ENCODE peak calls at places on chromosome 19, in four cellular contexts. I, T, H and O are unnamed samples.

GRCh38 chr19:51246153-51246552 is 4.7 kb upstream of the SIGLECL1 start:
- DNase-seq in T (no peak), H (no peak), I (peak; percentile 18), O (no peak)

GRCh38 chr19:41575998-41576397 is at the start of gene CEACAM21:
- DNase-seq in H (no peak), T (no peak), I (peak; percentile 61), O (peak; percentile 48)

GRCh38 chr19:6682607-6683128 is 12.7 kb upstream of the TNFSF14 start:
- DNase-seq in H (no peak), T (no peak), I (no peak), O (no peak)

GRCh38 chr19:2398735-2399305 is 28.6 kb downstream of the TIMM13 start:
- DNase-seq in T (no peak), I (no peak), H (no peak), O (no peak)

GRCh38 chr19:32611161-32611560 is 30.2 kb downstream of the PDCD5 start:
- DNase-seq in I (no peak), T (no peak), H (no peak), O (no peak)

GRCh38 chr19:52638601-52639000 is 446 bp upstream of the ZNF83 start:
- DNase-seq in I (peak; percentile 34), T (no peak), H (peak; percentile 29), O (peak; percentile 7)

GRCh38 chr19:8615813-8616596 is 5.5 kb upstream of the ADAMTS10 start:
- DNase-seq in T (no peak), H (no peak), I (peak; percentile 72), O (peak; percentile 52)

GRCh38 chr19:41799444-41800000 is 3.1 kb downstream of the CEACAM3 start:
- DNase-seq in I (no peak), T (no peak), H (no peak), O (no peak)

GRCh38 chr19:4694211-4694987 is 24.3 kb upstream of the MYDGF start:
- DNase-seq in I (peak; percentile 61), T (no peak), H (peak; percentile 92), O (no peak)
- H3K27ac ChIP-seq in I (peak overlapping the region; percentile 58), T (no peak overlapping the region), H (peak overlapping the region; percentile 96), O (no peak overlapping the region)

DNA sequence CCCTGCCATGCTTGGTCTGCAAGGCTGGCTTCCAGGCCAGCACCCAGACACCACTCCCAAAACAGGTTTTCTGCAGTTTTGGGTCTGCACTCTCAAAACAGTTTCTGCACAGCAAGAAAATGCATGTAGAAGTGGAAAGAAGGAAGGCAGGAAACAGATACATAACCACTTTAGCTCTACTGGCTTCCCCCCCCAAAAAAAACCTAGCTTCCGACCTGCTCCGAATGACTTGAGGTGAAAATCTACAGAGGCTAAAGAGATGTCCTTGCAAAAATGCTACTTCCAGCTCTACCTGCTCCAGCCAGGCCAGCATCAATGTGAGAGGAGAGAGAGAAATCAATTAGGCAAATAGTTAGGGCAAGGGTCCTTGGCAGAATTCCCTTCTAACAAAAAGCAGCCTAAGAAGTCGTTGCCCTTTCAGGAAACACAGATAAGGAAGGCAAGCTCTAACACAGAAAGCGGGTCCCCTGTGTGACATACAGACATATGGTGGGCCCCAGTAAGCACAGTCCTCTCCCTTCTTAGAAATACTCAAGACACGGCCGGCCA is 3.4 kb downstream of the C19orf12 start:
- DNase-seq in T (no peak), H (no peak), I (no peak), O (no peak)
- H3K9me3 ChIP-seq in T (no peaks in the 10 kb centered on the region), H (no peaks in the 10 kb centered on the region), I (no peaks in the 10 kb centered on the region), O (no peaks in the 10 kb centered on the region)

DNA sequence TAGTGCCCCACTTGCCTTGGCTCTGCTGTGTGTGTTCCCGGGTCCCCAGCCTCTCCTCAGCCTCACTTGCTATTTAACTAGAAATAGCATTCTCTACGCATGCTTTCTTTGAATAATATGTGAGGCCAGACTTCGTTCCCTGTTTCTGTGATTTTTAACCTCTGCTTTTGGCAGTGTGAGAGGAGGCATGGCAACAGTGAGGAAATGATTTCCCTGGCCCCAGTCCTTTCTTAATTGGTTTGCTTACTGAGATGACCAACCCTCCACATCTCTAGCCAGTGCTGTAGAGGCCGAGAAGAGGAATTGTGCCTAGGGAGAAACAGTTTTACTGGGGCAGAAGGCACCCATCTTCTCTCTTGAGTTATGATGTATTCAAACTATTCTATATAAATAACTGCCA is 74.0 kb upstream of the NPAS1 start:
- DNase-seq in I (no peak), T (no peak), H (no peak), O (no peak)
- H3K27ac ChIP-seq in I (peak overlapping the region; percentile 78), T (no peak overlapping the region), H (peak overlapping the region; percentile 83), O (no peak overlapping the region)

GRCh38 chr19:12244370-12244769 is 50.3 kb downstream of the ZNF44 start:
- DNase-seq in I (no peak), T (no peak), H (no peak), O (no peak)
- H3K9me3 ChIP-seq in I (peaks cover 17% of the 10 kb centered on the region), T (peaks cover 2% of the 10 kb centered on the region), H (peaks cover 46% of the 10 kb centered on the region), O (peaks cover 57% of the 10 kb centered on the region)

GRCh38 chr19:925912-926594 is at the start of gene ARID3A:
- DNase-seq in T (no peak), I (peak; percentile 76), H (no peak), O (no peak)

GRCh38 chr19:927044-927706 is 1.3 kb downstream of the ARID3A start:
- DNase-seq in I (peak; percentile 84), H (no peak), T (no peak), O (no peak)

GRCh38 chr19:928471-929259 is 2.8 kb downstream of the ARID3A start:
- DNase-seq in H (no peak), T (no peak), I (no peak), O (no peak)

GRCh38 chr19:926595-927043 is 784 bp downstream of the ARID3A start:
- DNase-seq in T (no peak), H (no peak), I (peak; percentile 75), O (no peak)

GRCh38 chr19:927707-928401 is 2.0 kb downstream of the ARID3A start:
- DNase-seq in H (no peak), T (no peak), I (no peak), O (no peak)
- H3K27ac ChIP-seq in H (peak overlapping the region; percentile 83), T (no peak overlapping the region), I (peak overlapping the region; percentile 81), O (no peak overlapping the region)

GRCh38 chr19:58429745-58430144 is 10.2 kb downstream of the ZNF132 start:
- DNase-seq in H (no peak), T (no peak), I (no peak), O (no peak)

GRCh38 chr19:58428617-58429016 is 11.3 kb downstream of the ZNF132 start:
- DNase-seq in I (no peak), H (no peak), T (no peak), O (no peak)

GRCh38 chr19:58439576-58440554 is at the start of gene ZNF132:
- DNase-seq in T (peak; percentile 91), I (peak; percentile 99), H (peak; percentile 99), O (peak; percentile 89)

DNA sequence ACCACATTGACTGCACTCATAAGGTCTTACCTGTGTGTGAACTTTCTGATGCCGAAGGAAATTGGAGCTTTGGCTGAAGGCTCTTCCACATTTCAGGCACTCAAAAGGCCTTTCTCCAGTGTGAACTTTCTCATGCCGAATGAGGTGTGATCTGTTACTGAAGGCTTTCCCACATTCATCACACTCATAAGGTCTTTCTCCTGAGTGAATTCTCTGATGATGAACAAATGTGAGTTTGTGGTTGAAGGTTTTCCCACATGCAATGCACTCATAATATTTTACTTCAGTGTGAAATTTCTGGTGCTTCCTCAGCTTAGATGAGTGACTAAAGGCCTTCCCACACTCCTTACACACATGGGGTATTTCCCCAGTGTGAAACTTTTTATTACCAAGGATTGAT is 5.7 kb downstream of the ZNF132 start:
- DNase-seq in H (no peak), T (no peak), I (no peak), O (no peak)
- H3K9me3 ChIP-seq in H (peaks cover 100% of the 10 kb centered on the region), T (peaks cover 21% of the 10 kb centered on the region), I (peaks cover 4% of the 10 kb centered on the region), O (peaks cover 86% of the 10 kb centered on the region)

GRCh38 chr19:38180071-38180470 is 44.0 kb downstream of the DPF1 start:
- DNase-seq in T (no peak), I (no peak), H (no peak), O (no peak)

GRCh38 chr19:38182536-38183210 is 41.3 kb downstream of the DPF1 start:
- DNase-seq in I (no peak), H (no peak), T (no peak), O (no peak)

GRCh38 chr19:38184815-38185214 is 39.2 kb downstream of the DPF1 start:
- DNase-seq in I (no peak), T (no peak), H (no peak), O (no peak)

DNA sequence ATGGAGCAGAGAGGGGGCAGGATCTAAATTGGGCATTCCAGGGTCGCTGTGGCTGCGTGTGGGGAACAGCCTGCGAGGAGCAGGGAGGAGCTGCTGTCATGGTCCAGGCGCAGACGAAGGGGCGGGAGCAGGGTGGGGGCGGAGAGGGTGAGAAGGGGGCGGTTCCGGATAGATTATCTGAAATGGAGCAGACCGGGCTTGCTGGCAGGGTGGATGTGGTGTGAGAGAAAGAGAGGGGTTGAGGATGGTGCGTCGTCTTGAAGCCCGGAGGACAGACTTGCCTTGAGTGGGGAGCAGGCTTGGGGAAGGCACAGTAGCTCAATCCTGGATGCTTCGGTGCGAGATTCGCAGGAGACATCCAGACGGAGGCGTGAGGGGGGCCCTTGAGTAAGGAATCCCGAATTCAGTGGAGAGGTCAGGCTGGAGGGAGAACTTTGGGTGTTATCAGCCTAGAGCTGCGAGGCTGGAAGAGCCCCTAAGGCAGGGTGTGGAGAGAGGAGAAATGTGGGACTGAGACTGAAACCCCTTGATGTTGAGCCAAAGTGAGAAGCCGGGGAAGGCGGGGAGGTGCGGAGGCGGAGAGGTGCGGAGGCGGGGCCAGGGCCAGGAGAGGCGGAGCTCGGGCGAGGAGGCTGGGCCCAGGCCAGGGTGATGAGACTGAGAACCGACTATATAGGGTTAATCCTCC is 40.7 kb downstream of the DPF1 start:
- DNase-seq in H (no peak), T (peak; percentile 39), I (peak; percentile 39), O (no peak)
- H3K27ac ChIP-seq in H (no peak overlapping the region), T (no peak overlapping the region), I (peak overlapping the region; percentile 69), O (no peak overlapping the region)

GRCh38 chr19:56567274-56568120 is at the start of gene ZNF470:
- DNase-seq in H (peak; percentile 91), I (peak; percentile 97), T (peak; percentile 67), O (peak; percentile 83)
- H3K9me3 ChIP-seq in H (peaks cover 75% of the 10 kb centered on the region), I (no peaks in the 10 kb centered on the region), T (peaks cover 4% of the 10 kb centered on the region), O (peaks cover 72% of the 10 kb centered on the region)

GRCh38 chr19:35755550-35756371 is 1.1 kb downstream of the HSPB6 start:
- DNase-seq in T (no peak), I (peak; percentile 93), H (peak; percentile 60), O (peak; percentile 63)
- H3K27ac ChIP-seq in T (no peak overlapping the region), I (peak overlapping the region; percentile 97), H (peak overlapping the region; percentile 98), O (no peak overlapping the region)